ENCODE peak calls at places on chromosome 1, in four cellular contexts. J, I, E and B are unnamed samples.

GRCh38 chr1:192550922-192551534 is 24.5 kb upstream of the RGS1 start:
- DNase-seq in J (no peak), I (peak), E (no peak), B (no peak)

GRCh38 chr1:112991721-112992120 is 35.7 kb upstream of the SLC16A1 start:
- DNase-seq in J (no peak), E (no peak), I (no peak), B (no peak)

GRCh38 chr1:32272557-32273388 is 19.1 kb upstream of the HDAC1 start:
- DNase-seq in J (peak), I (no peak), E (no peak), B (no peak)

GRCh38 chr1:235697517-235697916 is 47.9 kb upstream of the GNG4 start:
- DNase-seq in E (no peak), I (no peak), J (no peak), B (no peak)

GRCh38 chr1:86487131-86487804 is 18.5 kb downstream of the CLCA1 start:
- DNase-seq in E (no peak), J (no peak), I (no peak), B (no peak)

GRCh38 chr1:5119496-5120234 is 465.3 kb downstream of the AJAP1 start:
- DNase-seq in J (no peak), E (no peak), I (no peak), B (no peak)

GRCh38 chr1:9696793-9697192 is 45.3 kb downstream of the PIK3CD start:
- DNase-seq in J (no peak), E (no peak), I (no peak), B (no peak)

GRCh38 chr1:13714851-13715250 is 14.9 kb downstream of the PRDM2 start:
- DNase-seq in E (no peak), I (no peak), J (no peak), B (peak)

GRCh38 chr1:100773444-100773843 is 53.9 kb downstream of the VCAM1 start:
- DNase-seq in I (no peak), J (no peak), E (no peak), B (no peak)

GRCh38 chr1:109218516-109218915 is 4.8 kb downstream of the SARS1 start:
- DNase-seq in E (no peak), J (no peak), I (no peak), B (no peak)

GRCh38 chr1:41883507-41883906 is 35.2 kb downstream of the HIVEP3 start:
- DNase-seq in I (no peak), E (no peak), J (no peak), B (no peak)

GRCh38 chr1:108209456-108210108 is 9.4 kb upstream of the SLC25A24 start:
- DNase-seq in I (no peak), J (no peak), E (no peak), B (no peak)

GRCh38 chr1:156754219-156754618 is 2.7 kb upstream of the HDGF start:
- DNase-seq in E (no peak), I (no peak), J (no peak), B (no peak)

GRCh38 chr1:6625579-6626149 is 996 bp downstream of the THAP3 start:
- DNase-seq in I (no peak), E (no peak), J (no peak), B (no peak)

GRCh38 chr1:16986113-16986512 is 5.7 kb upstream of the MFAP2 start:
- DNase-seq in I (no peak), E (no peak), J (no peak), B (no peak)

GRCh38 chr1:20398744-20399143 is 87.3 kb downstream of the CAMK2N1 start:
- DNase-seq in I (no peak), J (no peak), E (no peak), B (no peak)

GRCh38 chr1:229643996-229644748 is 18.1 kb downstream of the URB2 start:
- DNase-seq in J (no peak), E (no peak), I (no peak), B (no peak)

GRCh38 chr1:204130989-204131892 is 20.6 kb downstream of the ETNK2 start:
- DNase-seq in J (no peak), I (no peak), E (no peak), B (peak)

GRCh38 chr1:96234299-96234698 is 487.3 kb upstream of the PTBP2 start:
- DNase-seq in E (peak), I (no peak), J (no peak), B (no peak)

GRCh38 chr1:109283748-109284600 is 1.0 kb upstream of the PSRC1 start:
- DNase-seq in I (no peak), J (no peak), E (no peak), B (peak)

GRCh38 chr1:68442822-68443556 is 6.8 kb downstream of the RPE65 start:
- DNase-seq in J (peak), I (no peak), E (peak), B (peak)

GRCh38 chr1:218575856-218576255 is 230.7 kb downstream of the TGFB2 start:
- DNase-seq in J (no peak), I (no peak), E (no peak), B (no peak)

GRCh38 chr1:87334351-87335174 is 5.9 kb downstream of the LMO4 start:
- DNase-seq in I (no peak), J (peak), E (no peak), B (peak)

GRCh38 chr1:159084867-159085266 is 8.3 kb upstream of the AIM2 start:
- DNase-seq in I (no peak), E (no peak), J (no peak), B (no peak)

GRCh38 chr1:17265162-17265561 is 16.3 kb downstream of the PADI3 start:
- DNase-seq in J (no peak), E (no peak), I (no peak), B (peak)

GRCh38 chr1:59994302-59995198 is 68.0 kb upstream of the CYP2J2 start:
- DNase-seq in I (no peak), J (no peak), E (no peak), B (no peak)

GRCh38 chr1:225746361-225747179 is 31.1 kb upstream of the SRP9 start:
- DNase-seq in J (no peak), I (no peak), E (peak), B (peak)

GRCh38 chr1:206742702-206743383 is 27.7 kb upstream of the IL19 start:
- DNase-seq in J (no peak), I (no peak), E (no peak), B (no peak)

GRCh38 chr1:43887748-43888147 is 45.9 kb upstream of the ARTN start:
- DNase-seq in I (no peak), J (no peak), E (no peak), B (peak)

GRCh38 chr1:152313970-152314369 is 11.1 kb downstream of the FLG start:
- DNase-seq in I (no peak), J (no peak), E (no peak), B (no peak)

GRCh38 chr1:102837551-102837950 is 270.8 kb downstream of the COL11A1 start:
- DNase-seq in I (no peak), J (no peak), E (no peak), B (no peak)

GRCh38 chr1:27099154-27099903 is 55.6 kb downstream of the SLC9A1 start:
- DNase-seq in E (peak), I (no peak), J (peak), B (peak)

GRCh38 chr1:27098447-27099153 is 56.3 kb downstream of the SLC9A1 start:
- DNase-seq in I (no peak), E (peak), J (no peak), B (no peak)

GRCh38 chr1:27101696-27102095 is 53.2 kb downstream of the SLC9A1 start:
- DNase-seq in J (no peak), I (no peak), E (no peak), B (no peak)

GRCh38 chr1:27100797-27101491 is 54.0 kb downstream of the SLC9A1 start:
- DNase-seq in J (no peak), I (no peak), E (no peak), B (no peak)

DNA sequence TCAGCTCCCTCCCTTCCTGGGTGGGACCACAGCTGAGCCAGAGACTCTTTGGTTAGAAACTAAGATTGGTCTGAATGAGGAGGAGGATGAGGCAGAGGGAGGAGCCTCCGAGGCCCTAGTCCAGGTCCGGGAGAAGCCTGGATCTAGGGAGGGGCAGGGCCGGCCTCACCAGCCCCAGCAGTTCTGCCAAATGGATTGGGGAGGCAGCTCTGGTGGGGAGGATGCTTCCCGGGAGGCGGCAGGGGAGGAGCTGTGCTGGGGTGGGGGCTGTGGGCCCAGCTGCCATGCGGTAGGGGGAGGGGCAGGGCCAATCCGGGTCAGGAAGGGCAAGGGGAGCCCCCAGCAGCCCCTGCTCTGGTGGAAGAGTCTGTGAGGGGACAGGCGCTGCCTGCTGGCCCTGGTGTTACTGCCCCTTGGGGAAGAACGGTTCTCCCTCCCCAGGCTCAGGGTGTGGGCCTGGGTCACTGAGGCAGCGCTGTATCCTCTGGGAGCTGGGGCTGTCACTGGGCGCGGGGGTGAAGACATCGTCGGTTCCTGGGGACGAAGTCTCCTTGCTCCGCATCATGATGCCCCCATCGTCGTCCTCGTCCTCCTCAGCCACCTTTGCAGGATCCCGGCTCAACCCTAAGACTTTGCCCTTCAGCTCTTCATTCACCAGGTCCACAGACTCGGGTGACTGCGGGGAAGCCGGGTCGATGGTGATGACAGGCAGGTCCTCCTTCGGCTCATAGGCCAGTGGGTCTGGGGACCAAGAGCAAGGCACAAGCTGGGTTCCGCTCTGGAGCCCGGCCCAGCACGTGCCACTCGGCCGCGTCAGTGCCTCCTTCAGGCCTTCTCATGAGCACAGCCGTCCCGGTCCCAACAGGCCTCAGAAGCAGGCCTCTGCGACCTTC is 54.8 kb downstream of the SLC9A1 start:
- DNase-seq in I (no peak), E (no peak), J (peak), B (peak)
- TF ChIP-seq JUNB in I (no peak), E (no peak), J (no peak), B (no peak)

DNA sequence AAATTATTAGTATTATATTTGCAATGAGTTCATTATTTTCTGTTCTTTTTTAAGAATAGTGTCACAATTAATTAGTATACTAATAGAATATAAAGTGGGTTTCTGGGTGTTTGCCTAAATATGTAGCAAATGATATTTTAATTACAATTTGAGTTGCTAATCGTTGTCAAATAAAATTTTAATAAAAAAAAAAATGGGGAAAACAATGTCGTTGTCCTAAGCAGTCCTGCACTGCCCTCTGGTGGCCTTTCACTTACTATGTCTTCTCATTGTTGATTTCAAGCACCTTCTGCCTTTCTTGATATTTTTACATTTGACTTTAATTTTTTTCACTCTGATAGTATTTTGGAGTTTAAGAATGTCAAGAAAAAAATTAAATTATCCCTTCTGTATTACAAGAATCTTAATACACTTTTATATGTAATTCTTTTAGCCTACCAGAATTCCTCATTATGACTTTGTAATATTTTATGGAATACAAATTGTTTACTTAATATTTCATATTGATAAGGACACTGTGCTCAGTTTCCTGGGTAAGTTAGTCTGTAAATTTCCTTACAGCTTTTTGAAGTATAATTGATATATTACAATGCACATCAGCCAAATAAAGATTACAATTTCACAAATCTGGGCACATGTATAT is 104.5 kb upstream of the FMN2 start:
- DNase-seq in J (peak), I (no peak), E (peak), B (peak)
- TF ChIP-seq POLR2AphosphoS5 in J (no peak), I (no peak), E (no peak), B (no peak)

GRCh38 chr1:208781391-208782035 is 537.3 kb upstream of the PLXNA2 start:
- DNase-seq in E (no peak), J (no peak), I (no peak), B (peak)
- TF ChIP-seq JUNB in E (no peak), J (no peak), I (no peak), B (no peak)

DNA sequence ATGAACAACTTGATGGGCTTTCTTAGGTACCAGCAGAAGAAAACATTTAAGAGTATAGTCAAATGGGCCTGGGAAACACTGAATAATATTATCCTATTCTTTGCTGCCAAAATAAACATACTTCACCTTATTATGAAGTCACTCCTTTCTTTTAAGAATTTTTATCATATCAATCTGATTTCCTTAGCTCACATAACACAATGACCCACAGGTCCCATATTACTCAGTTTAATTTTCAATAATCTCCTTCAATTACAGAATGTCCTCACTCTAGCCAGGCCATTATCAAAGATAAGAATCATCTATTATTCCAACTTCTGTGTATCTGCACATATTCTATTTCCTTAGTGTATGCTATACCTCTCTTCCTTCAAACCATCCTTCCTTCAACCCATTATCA is 63.0 kb downstream of the PIGK start:
- DNase-seq in J (no peak), I (no peak), E (no peak), B (no peak)
- TF ChIP-seq POLR2AphosphoS5 in J (no peak), I (no peak), E (no peak), B (no peak)